ENCODE peak calls at places on chromosomes 5 and 9, in four cellular contexts. L is tibial nerve, O is mammary epithelial cell, T is mesendoderm. I is an unnamed sample.

GRCh38 chr5:154418344-154418820 is 27.4 kb upstream of the SAP30L start:
- DNase-seq in L (no peak), O (no peak), T (peak; percentile 18), I (no peak)

GRCh38 chr5:7608772-7609171 is 212.8 kb downstream of the ADCY2 start:
- DNase-seq in L (no peak), O (no peak), T (no peak), I (no peak)

GRCh38 chr5:85441138-85441537 is 1056.5 kb upstream of the EDIL3 start:
- DNase-seq in L (no peak), O (no peak), T (no peak), I (no peak)

GRCh38 chr9:15642369-15642962 is 89.6 kb downstream of the CCDC171 start:
- DNase-seq in L (no peak), O (peak; percentile 24), T (peak; percentile 29), I (peak; percentile 4)

GRCh38 chr5:65076251-65076869 is 307.6 kb downstream of the CWC27 start:
- DNase-seq in L (no peak), O (peak; percentile 52), T (peak; percentile 86), I (peak; percentile 12)

GRCh38 chr5:142871880-142872200 is 101.7 kb downstream of the ARHGAP26 start:
- DNase-seq in L (no peak), O (peak; percentile 54), T (no peak), I (no peak)

GRCh38 chr9:110099236-110099741 is 108.7 kb downstream of the C9orf152 start:
- DNase-seq in L (no peak), O (peak; percentile 66), T (no peak), I (no peak)

GRCh38 chr5:4730279-4730678 is 409.9 kb upstream of the ADAMTS16 start:
- DNase-seq in L (no peak), O (no peak), T (no peak), I (no peak)

GRCh38 chr9:120892748-120893584 is 16.0 kb upstream of the PHF19 start:
- DNase-seq in L (no peak), O (peak; percentile 91), T (no peak), I (peak; percentile 40)

GRCh38 chr5:180848878-180849277 is 12.2 kb downstream of the ZFP62 start:
- DNase-seq in L (no peak), O (no peak), T (no peak), I (no peak)

GRCh38 chr5:13946111-13946510 is 1.6 kb upstream of the DNAH5 start:
- DNase-seq in L (no peak), O (peak; percentile 63), T (peak; percentile 33), I (no peak)

GRCh38 chr9:35882265-35882848 is 12.2 kb upstream of the OR13J1 start:
- DNase-seq in L (peak; percentile 76), O (peak; percentile 46), T (peak; percentile 77), I (peak; percentile 57)

GRCh38 chr5:54115768-54116403 is 194.5 kb downstream of the ARL15 start:
- DNase-seq in L (no peak), O (peak; percentile 77), T (no peak), I (no peak)

GRCh38 chr9:3865373-3865772 is 339.6 kb upstream of the RFX3 start:
- DNase-seq in L (no peak), O (peak; percentile 65), T (no peak), I (no peak)

GRCh38 chr9:94232428-94232827 is 26.7 kb upstream of the ZNF169 start:
- DNase-seq in L (no peak), O (no peak), T (no peak), I (no peak)

GRCh38 chr9:107872457-107873192 is 383.1 kb upstream of the KLF4 start:
- DNase-seq in L (no peak), O (no peak), T (peak; percentile 58), I (no peak)

GRCh38 chr5:19547640-19548039 is 440.4 kb downstream of the CDH18 start:
- DNase-seq in L (no peak), O (peak; percentile 61), T (no peak), I (no peak)

GRCh38 chr9:110152704-110153374 is 55.1 kb downstream of the C9orf152 start:
- DNase-seq in L (no peak), O (peak; percentile 45), T (peak; percentile 78), I (no peak)

GRCh38 chr9:96514825-96515218 is 64.9 kb downstream of the HABP4 start:
- DNase-seq in L (no peak), O (no peak), T (no peak), I (no peak)

GRCh38 chr5:160479926-160480325 is 58.3 kb downstream of the PTTG1 start:
- DNase-seq in L (no peak), O (peak; percentile 53), T (no peak), I (no peak)

GRCh38 chr5:172603425-172603824 is 37.6 kb upstream of the NEURL1B start:
- DNase-seq in L (no peak), O (no peak), T (no peak), I (no peak)

GRCh38 chr9:103942171-103942570 is 151.9 kb upstream of the SMC2 start:
- DNase-seq in L (no peak), O (no peak), T (no peak), I (no peak)

GRCh38 chr5:10586008-10586407 is 22.1 kb downstream of the ANKRD33B start:
- DNase-seq in L (no peak), O (no peak), T (peak; percentile 19), I (no peak)

GRCh38 chr5:170306381-170306790 is 8.8 kb upstream of the LCP2 start:
- DNase-seq in L (peak; percentile 42), O (peak; percentile 4), T (no peak), I (no peak)

GRCh38 chr9:88462191-88462590 is 72.8 kb upstream of the NXNL2 start:
- DNase-seq in L (no peak), O (peak; percentile 83), T (no peak), I (no peak)

GRCh38 chr9:23820731-23821399 is 5.2 kb downstream of the ELAVL2 start:
- DNase-seq in L (no peak), O (no peak), T (peak; percentile 71), I (no peak)

GRCh38 chr9:117414220-117414905 is 494 bp downstream of the ASTN2 start:
- DNase-seq in L (no peak), O (peak; percentile 18), T (peak; percentile 41), I (no peak)

GRCh38 chr5:173602423-173602822 is 14.0 kb downstream of the BOD1 start:
- DNase-seq in L (peak; percentile 54), O (no peak), T (peak; percentile 27), I (no peak)

GRCh38 chr9:27541740-27542139 is 12.1 kb upstream of the MOB3B start:
- DNase-seq in L (no peak), O (no peak), T (no peak), I (no peak)

GRCh38 chr9:27542519-27542918 is 12.9 kb upstream of the MOB3B start:
- DNase-seq in L (no peak), O (no peak), T (no peak), I (no peak)

GRCh38 chr9:27539479-27540441 is 10.1 kb upstream of the MOB3B start:
- DNase-seq in L (no peak), O (peak; percentile 45), T (no peak), I (no peak)

GRCh38 chr9:27538668-27539067 is 9.1 kb upstream of the MOB3B start:
- DNase-seq in L (no peak), O (no peak), T (no peak), I (no peak)

DNA sequence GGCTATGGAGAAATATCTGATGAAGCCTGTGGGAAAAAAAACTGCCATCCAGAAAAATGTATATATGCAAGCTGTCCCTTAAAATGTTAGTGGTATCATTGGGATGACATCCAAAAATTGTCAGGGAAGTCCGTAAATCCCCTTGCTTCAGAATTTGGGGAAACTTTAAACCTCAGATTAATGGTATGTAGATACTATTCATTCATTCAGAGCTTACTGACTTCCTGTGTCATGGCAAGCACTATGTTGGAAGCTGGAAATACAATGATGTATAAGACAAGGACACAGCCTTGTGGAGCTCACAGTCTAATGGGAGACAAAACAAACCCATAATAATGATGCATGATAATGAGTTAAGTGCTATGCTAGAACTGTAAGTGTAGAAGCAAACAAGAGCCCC is 10.9 kb upstream of the MOB3B start:
- DNase-seq in L (no peak), O (no peak), T (no peak), I (no peak)
- H3K4me1 ChIP-seq in L (no peaks in the 10 kb centered on the region), O (peaks cover 10% of the 10 kb centered on the region), T (no peaks in the 10 kb centered on the region), I (no peaks in the 10 kb centered on the region)

DNA sequence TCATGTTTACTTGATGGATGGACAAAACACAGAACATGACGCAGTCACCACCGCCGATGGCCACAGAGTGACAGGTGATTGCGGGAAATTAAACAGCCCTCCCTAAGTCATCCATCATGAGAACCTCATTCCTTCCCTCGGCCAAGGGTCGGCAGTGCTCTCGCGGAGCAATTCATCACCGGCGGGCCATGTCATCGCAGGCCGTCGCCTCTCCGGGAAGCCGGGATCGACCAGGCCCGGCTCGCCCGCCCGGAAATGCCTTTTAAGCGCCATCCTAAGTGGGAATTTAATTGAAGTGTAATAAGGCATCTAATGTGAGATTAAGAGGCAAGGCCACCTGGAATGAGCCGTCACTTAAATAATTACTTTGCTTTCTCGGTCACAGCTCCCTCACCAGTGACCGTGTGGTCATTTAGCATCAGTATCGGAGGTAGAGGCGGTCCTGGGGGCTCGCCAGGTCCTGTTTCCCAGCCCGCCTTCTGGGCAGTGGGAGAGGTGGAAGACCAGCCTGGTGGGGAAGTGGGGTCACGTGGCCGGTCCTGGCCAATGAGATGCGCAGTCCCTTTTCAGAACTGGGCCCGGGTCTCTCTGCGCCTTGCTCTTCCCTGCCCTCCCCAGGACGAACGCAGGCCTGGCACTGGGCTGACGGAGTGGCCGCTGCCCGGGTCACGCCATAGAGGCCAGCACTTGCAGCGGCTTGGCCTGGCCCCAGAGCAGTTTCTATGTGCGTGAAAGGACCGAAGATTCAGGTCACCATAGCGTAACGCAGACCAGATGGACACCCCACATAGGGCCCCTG is 97.4 kb downstream of the OLFM1 start:
- DNase-seq in L (no peak), O (no peak), T (no peak), I (no peak)
- H3K4me3 ChIP-seq in L (no peak overlapping the region), O (no peak overlapping the region), T (no peak overlapping the region), I (no peak overlapping the region)

DNA sequence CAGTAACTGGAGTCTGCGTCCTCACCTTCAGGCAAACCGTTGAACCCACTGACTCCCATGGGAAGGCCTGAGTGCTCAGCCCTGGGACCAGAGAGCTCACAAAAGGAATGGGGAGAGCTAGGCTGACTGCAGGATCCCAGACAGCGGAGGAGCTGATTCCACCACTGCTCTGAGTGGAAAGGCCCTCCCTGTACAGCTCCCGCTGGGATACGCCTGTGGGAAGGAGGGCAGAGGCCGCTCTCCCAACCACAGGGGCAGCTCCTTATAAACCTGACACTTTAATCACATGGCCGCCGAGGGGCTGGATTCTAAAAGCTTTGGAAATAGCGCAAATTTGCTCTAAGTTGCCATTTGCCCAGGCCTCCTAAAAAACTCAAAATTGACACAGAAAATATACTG is 37.1 kb downstream of the DBH start:
- DNase-seq in L (no peak), O (no peak), T (no peak), I (no peak)
- H3K27me3 ChIP-seq in L (no peaks in the 10 kb centered on the region), O (no peaks in the 10 kb centered on the region), T (no peaks in the 10 kb centered on the region), I (no peaks in the 10 kb centered on the region)

GRCh38 chr5:132250547-132250946 is 6.9 kb upstream of the PDLIM4 start:
- DNase-seq in L (no peak), O (no peak), T (no peak), I (no peak)

GRCh38 chr5:132246806-132247205 is 10.7 kb upstream of the PDLIM4 start:
- DNase-seq in L (no peak), O (no peak), T (no peak), I (no peak)

GRCh38 chr5:132243366-132243977 is 14.0 kb upstream of the PDLIM4 start:
- DNase-seq in L (no peak), O (peak; percentile 52), T (no peak), I (no peak)

GRCh38 chr5:132251220-132251725 is 6.2 kb upstream of the PDLIM4 start:
- DNase-seq in L (no peak), O (no peak), T (no peak), I (no peak)

GRCh38 chr5:132245593-132245992 is 11.9 kb upstream of the PDLIM4 start:
- DNase-seq in L (no peak), O (no peak), T (no peak), I (no peak)
- H3K4me1 ChIP-seq in L (no peaks in the 10 kb centered on the region), O (peaks cover 10% of the 10 kb centered on the region), T (no peaks in the 10 kb centered on the region), I (no peaks in the 10 kb centered on the region)

I was measured in CD8-positive, alpha-beta memory T cell.